ENCODE peak calls at places on chromosomes 2 and 18, in four cellular contexts. One of them, this sample, is unnamed.

GRCh38 chr2:234730066-234730640 is 221.7 kb upstream of the SH3BP4 start:
- DNase-seq in activated B cell treated with CpG ODN at 0.5 μM for 24 hours: no peak
- DNase-seq in HFFc6: no peak
- DNase-seq in HCT116: no peak
- DNase-seq in this sample: no peak

GRCh38 chr2:70212298-70212948 is 21.6 kb upstream of the C2orf42 start:
- DNase-seq in HCT116: no peak
- DNase-seq in HFFc6: no peak
- DNase-seq in activated B cell treated with CpG ODN at 0.5 μM for 24 hours: no peak
- DNase-seq in this sample: no peak

GRCh38 chr2:159094173-159094737 is 125.8 kb downstream of the TANC1 start:
- DNase-seq in activated B cell treated with CpG ODN at 0.5 μM for 24 hours: no peak
- DNase-seq in HFFc6: peak; percentile 74
- DNase-seq in HCT116: no peak
- DNase-seq in this sample: no peak

GRCh38 chr2:237673130-237673921 is 45.9 kb downstream of the LRRFIP1 start:
- DNase-seq in activated B cell treated with CpG ODN at 0.5 μM for 24 hours: peak; percentile 71
- DNase-seq in HCT116: peak; percentile 75
- DNase-seq in HFFc6: no peak
- DNase-seq in this sample: peak; percentile 94

GRCh38 chr2:150485871-150486538 is 1.5 kb downstream of the RND3 start:
- DNase-seq in HFFc6: peak; percentile 74
- DNase-seq in HCT116: peak; percentile 73
- DNase-seq in activated B cell treated with CpG ODN at 0.5 μM for 24 hours: no peak
- DNase-seq in this sample: no peak

GRCh38 chr18:46378864-46379207 is 274.7 kb downstream of the HAUS1 start:
- DNase-seq in activated B cell treated with CpG ODN at 0.5 μM for 24 hours: no peak
- DNase-seq in HCT116: no peak
- DNase-seq in HFFc6: no peak
- DNase-seq in this sample: no peak

GRCh38 chr2:5696741-5697521 is 4.7 kb downstream of the SOX11 start:
- DNase-seq in HCT116: no peak
- DNase-seq in HFFc6: no peak
- DNase-seq in activated B cell treated with CpG ODN at 0.5 μM for 24 hours: no peak
- DNase-seq in this sample: no peak

GRCh38 chr2:165007162-165007744 is 51.9 kb upstream of the SLC38A11 start:
- DNase-seq in HCT116: no peak
- DNase-seq in HFFc6: no peak
- DNase-seq in activated B cell treated with CpG ODN at 0.5 μM for 24 hours: no peak
- DNase-seq in this sample: no peak

GRCh38 chr2:202101049-202101579 is 28.1 kb downstream of the KIAA2012 start:
- DNase-seq in HCT116: no peak
- DNase-seq in activated B cell treated with CpG ODN at 0.5 μM for 24 hours: no peak
- DNase-seq in HFFc6: no peak
- DNase-seq in this sample: no peak

GRCh38 chr2:197200056-197200455 is 110.5 kb downstream of the ANKRD44 start:
- DNase-seq in HCT116: no peak
- DNase-seq in activated B cell treated with CpG ODN at 0.5 μM for 24 hours: no peak
- DNase-seq in HFFc6: no peak
- DNase-seq in this sample: no peak

GRCh38 chr2:239824051-239824694 is 201.0 kb downstream of the NDUFA10 start:
- DNase-seq in HFFc6: no peak
- DNase-seq in activated B cell treated with CpG ODN at 0.5 μM for 24 hours: no peak
- DNase-seq in HCT116: peak; percentile 85
- DNase-seq in this sample: peak; percentile 39

GRCh38 chr18:44325903-44326650 is 354.6 kb upstream of the SETBP1 start:
- DNase-seq in HCT116: no peak
- DNase-seq in HFFc6: no peak
- DNase-seq in activated B cell treated with CpG ODN at 0.5 μM for 24 hours: no peak
- DNase-seq in this sample: no peak

GRCh38 chr18:12639990-12640880 is 17.7 kb downstream of the SPIRE1 start:
- DNase-seq in HFFc6: peak; percentile 77
- DNase-seq in activated B cell treated with CpG ODN at 0.5 μM for 24 hours: no peak
- DNase-seq in HCT116: no peak
- DNase-seq in this sample: no peak
- TF ChIP-seq CTCF in HFFc6: no peak
- TF ChIP-seq CTCF in activated B cell treated with CpG ODN at 0.5 μM for 24 hours: no peak
- TF ChIP-seq CTCF in HCT116: no peak
- TF ChIP-seq CTCF in this sample: no peak

GRCh38 chr18:158128-159036 is at the start of gene USP14:
- DNase-seq in HFFc6: peak; percentile 95
- DNase-seq in activated B cell treated with CpG ODN at 0.5 μM for 24 hours: peak; percentile 88
- DNase-seq in HCT116: peak; percentile 78
- DNase-seq in this sample: peak; percentile 94
- TF ChIP-seq CTCF in HFFc6: peak; percentile 7
- TF ChIP-seq CTCF in activated B cell treated with CpG ODN at 0.5 μM for 24 hours: no peak
- TF ChIP-seq CTCF in HCT116: no peak
- TF ChIP-seq CTCF in this sample: no peak

DNA sequence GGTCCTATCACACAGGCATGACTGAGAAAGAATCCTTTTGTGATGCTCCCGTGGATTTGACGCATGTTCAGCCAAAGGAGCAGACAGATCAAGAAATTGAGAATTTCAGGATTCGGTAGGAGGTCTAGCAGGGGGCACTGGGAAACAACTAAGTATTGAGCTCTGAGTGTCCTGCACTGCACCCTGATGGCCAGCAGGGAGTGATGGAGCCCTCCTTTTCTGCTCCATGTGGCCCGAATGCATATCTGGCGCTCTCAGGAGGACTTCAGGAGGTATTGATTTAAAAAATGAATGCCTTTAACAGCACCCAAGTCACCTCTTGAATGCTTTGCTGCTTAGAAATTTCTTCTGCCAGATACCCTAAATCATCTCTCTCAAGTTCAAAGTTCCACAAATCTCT is 58.0 kb downstream of the ZNF519 start:
- DNase-seq in activated B cell treated with CpG ODN at 0.5 μM for 24 hours: no peak
- DNase-seq in HFFc6: no peak
- DNase-seq in HCT116: peak; percentile 7
- DNase-seq in this sample: no peak
- TF ChIP-seq CTCF in activated B cell treated with CpG ODN at 0.5 μM for 24 hours: no peak
- TF ChIP-seq CTCF in HFFc6: peak; percentile 40
- TF ChIP-seq CTCF in HCT116: peak; percentile 54
- TF ChIP-seq CTCF in this sample: no peak

DNA sequence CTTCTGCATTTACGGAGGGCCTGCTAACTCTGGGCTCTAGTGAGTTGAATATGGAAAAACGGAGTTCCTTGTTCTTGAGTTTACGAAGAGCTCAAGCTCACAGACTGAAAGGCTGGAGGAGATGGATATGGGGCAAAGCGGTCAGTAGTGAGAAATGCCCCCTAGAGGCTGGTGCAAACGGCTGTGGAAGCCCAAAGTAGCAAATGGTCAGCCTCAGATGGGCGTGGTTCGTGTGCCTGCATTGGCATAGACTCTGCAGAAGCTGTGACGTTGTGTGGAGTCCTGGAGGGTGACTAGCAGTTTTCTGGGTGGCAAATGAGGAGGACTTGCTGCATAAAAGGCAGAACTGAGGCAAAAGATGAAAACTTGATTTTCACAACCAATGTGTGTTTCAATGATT is 93.6 kb upstream of the TWIST2 start:
- DNase-seq in activated B cell treated with CpG ODN at 0.5 μM for 24 hours: no peak
- DNase-seq in HCT116: peak; percentile 22
- DNase-seq in HFFc6: no peak
- DNase-seq in this sample: no peak
- TF ChIP-seq CTCF in activated B cell treated with CpG ODN at 0.5 μM for 24 hours: no peak
- TF ChIP-seq CTCF in HCT116: peak; percentile 56
- TF ChIP-seq CTCF in HFFc6: peak; percentile 56
- TF ChIP-seq CTCF in this sample: no peak

DNA sequence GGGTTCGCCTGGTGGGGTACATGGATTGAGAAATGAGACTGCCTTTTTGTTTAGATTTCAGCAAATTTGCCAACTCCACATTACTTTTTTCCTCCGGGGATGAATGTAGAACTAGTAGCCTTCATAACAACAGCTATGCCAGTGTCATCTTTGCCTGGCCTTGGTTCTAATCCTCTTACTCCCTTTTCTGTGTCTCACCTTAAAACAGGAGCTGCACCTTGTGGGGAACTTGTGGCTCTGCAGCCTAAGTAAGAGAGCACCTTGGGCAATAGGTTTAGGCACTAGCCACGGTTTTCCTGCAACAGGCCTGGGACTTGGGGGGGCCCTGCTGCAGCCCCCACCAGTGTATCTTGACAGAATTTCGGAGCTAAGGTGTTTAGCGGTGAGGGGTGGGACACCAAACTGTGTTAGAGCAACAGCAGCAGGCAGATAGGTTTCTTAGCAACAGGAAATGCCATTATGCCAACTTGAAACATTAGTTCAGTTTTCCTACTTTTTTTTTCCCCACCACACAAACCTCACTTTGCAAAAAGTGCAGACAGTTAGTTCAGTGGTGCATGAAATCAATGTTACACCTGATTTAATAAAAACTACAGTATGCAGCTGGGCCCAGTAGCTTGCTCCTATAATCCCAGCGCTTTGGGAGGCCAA is 173.7 kb downstream of the PRKCE start:
- DNase-seq in HFFc6: no peak
- DNase-seq in HCT116: no peak
- DNase-seq in activated B cell treated with CpG ODN at 0.5 μM for 24 hours: no peak
- DNase-seq in this sample: no peak
- TF ChIP-seq CTCF in HFFc6: no peak
- TF ChIP-seq CTCF in HCT116: peak; percentile 24
- TF ChIP-seq CTCF in activated B cell treated with CpG ODN at 0.5 μM for 24 hours: no peak
- TF ChIP-seq CTCF in this sample: no peak

GRCh38 chr2:42184346-42184745 is 15.2 kb downstream of the EML4 start:
- DNase-seq in HCT116: no peak
- DNase-seq in activated B cell treated with CpG ODN at 0.5 μM for 24 hours: no peak
- DNase-seq in HFFc6: no peak
- DNase-seq in this sample: no peak
- TF ChIP-seq CTCF in HCT116: peak; percentile 18
- TF ChIP-seq CTCF in activated B cell treated with CpG ODN at 0.5 μM for 24 hours: no peak
- TF ChIP-seq CTCF in HFFc6: no peak
- TF ChIP-seq CTCF in this sample: no peak

DNA sequence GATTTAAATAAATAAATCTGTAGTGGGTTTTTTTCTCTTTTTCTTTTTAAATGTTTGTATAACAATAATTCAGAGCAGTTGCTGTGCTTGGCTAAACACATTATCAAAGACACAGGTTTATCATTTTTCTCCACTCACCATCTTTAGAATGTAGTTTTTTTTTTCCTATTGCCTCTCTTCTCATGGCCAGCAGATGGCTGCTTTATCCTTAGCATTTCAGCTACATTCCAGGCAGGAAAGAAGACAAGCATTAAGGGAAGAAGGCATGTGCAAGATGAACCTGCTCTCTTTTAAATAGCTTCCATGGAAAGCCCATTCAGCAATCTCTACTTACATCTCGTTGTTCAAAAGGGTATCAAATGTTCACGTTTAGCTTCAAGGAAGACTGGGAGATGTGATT is 42.6 kb downstream of the ARHGAP15 start:
- DNase-seq in activated B cell treated with CpG ODN at 0.5 μM for 24 hours: no peak
- DNase-seq in HCT116: no peak
- DNase-seq in HFFc6: peak; percentile 11
- DNase-seq in this sample: no peak
- TF ChIP-seq CTCF in activated B cell treated with CpG ODN at 0.5 μM for 24 hours: no peak
- TF ChIP-seq CTCF in HCT116: peak; percentile 34
- TF ChIP-seq CTCF in HFFc6: peak; percentile 52
- TF ChIP-seq CTCF in this sample: no peak

DNA sequence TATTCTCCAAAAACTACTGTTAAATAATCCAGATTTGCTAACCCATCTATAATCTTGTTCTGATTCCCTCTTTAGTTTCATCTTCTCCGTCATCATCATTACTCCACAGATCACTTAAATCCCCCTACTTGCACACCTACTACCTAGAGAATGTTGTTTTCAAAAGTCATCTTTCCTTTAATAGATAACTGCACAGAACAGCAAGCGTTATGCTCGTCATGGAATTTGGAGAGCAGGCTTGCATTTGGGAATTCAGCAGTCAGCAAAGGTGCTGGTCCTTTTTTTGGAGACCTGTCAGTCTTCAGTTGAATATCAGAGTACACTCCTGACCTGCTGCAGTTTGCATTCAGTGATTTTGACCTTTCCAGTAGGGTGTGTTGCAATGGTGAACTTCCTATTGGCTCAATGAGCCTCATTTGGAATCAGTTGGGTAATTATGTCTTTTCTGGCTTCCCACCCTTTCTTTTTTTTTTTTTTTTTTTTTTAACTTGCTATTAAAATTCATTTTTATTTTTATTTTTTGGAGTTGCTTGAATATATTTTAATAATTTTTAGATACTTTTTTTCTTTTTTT is 110.6 kb downstream of the HNRNPLL start:
- DNase-seq in activated B cell treated with CpG ODN at 0.5 μM for 24 hours: no peak
- DNase-seq in HCT116: no peak
- DNase-seq in HFFc6: no peak
- DNase-seq in this sample: no peak
- TF ChIP-seq CTCF in activated B cell treated with CpG ODN at 0.5 μM for 24 hours: no peak
- TF ChIP-seq CTCF in HCT116: no peak
- TF ChIP-seq CTCF in HFFc6: no peak
- TF ChIP-seq CTCF in this sample: no peak

DNA sequence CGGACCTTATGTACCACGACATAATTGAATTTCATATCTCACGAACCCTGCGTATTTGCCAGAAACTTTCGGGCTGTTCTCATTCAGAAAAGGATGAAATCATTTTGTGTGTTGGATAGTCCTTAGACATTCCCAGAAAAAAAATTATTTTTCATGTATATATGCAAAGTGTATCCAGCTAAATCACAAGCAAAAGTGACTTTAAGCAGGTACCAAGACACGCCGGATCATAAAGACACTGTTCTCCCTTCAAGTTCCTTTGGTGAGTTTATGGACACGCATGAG is 35.1 kb upstream of the PNO1 start:
- DNase-seq in HCT116: no peak
- DNase-seq in activated B cell treated with CpG ODN at 0.5 μM for 24 hours: no peak
- DNase-seq in HFFc6: no peak
- DNase-seq in this sample: no peak
- TF ChIP-seq CTCF in HCT116: no peak
- TF ChIP-seq CTCF in activated B cell treated with CpG ODN at 0.5 μM for 24 hours: no peak
- TF ChIP-seq CTCF in HFFc6: peak; percentile 71
- TF ChIP-seq CTCF in this sample: peak; percentile 68

This sample was measured in CD14-positive monocyte.